ENCODE peak calls at places on chromosomes 3 and 15, in ten cellular contexts. A is endothelial cell of umbilical vein; F is activated naive CD4-positive, alpha-beta T cell; S is cardiac fibroblast; U is ELF-1; W is stimulated activated CD8-positive, alpha-beta memory T cell treated with anti-CD3 and anti-CD28 coated beads, Interleukin-7, amount 100 ng/mL, for 1 hour; Y is NCI-H1694 treated with DMSO at 0.1 percent for 48 hours; P is ELR; J is activated T-cell treated with anti-CD3 and anti-CD28 coated beads for 48 hours; E is brain microvascular endothelial cell. B is an unnamed sample.

GRCh38 chr3:113745273-113746068 is 578 bp downstream of the NAA50 start:
- DNase-seq in J (peak; percentile 59), P (peak; percentile 93), E (peak; percentile 86), F (peak; percentile 36), U (peak; percentile 82), A (peak; percentile 93), S (peak; percentile 95), Y (peak; percentile 84), W (peak; percentile 47), B (peak; percentile 96)

GRCh38 chr15:68783226-68784054 is 37.3 kb downstream of the ANP32A start:
- DNase-seq in W (peak; percentile 20), F (no peak), P (peak; percentile 27), A (peak; percentile 32), S (no peak), E (no peak), J (peak; percentile 51), Y (peak; percentile 3), U (peak; percentile 81), B (no peak)

GRCh38 chr3:39707314-39707909 is 102.0 kb upstream of the MYRIP start:
- DNase-seq in U (no peak), F (no peak), S (peak; percentile 68), P (peak; percentile 61), Y (no peak), E (peak; percentile 25), J (no peak), W (no peak), A (peak; percentile 65), B (peak; percentile 12)

GRCh38 chr15:28974142-28974541 is 88.4 kb downstream of the APBA2 start:
- DNase-seq in U (no peak), F (no peak), W (peak; percentile 33), A (no peak), E (no peak), Y (no peak), P (no peak), J (no peak), S (no peak), B (no peak)

GRCh38 chr15:29636921-29637320 is 185.3 kb downstream of the TJP1 start:
- DNase-seq in F (no peak), S (no peak), E (no peak), A (no peak), W (no peak), Y (no peak), P (no peak), J (no peak), U (no peak), B (no peak)

GRCh38 chr3:195809796-195810454 is 1.8 kb downstream of the MUC4 start:
- DNase-seq in U (no peak), P (peak; percentile 53), F (no peak), W (no peak), J (no peak), Y (no peak), A (no peak), E (peak; percentile 48), S (peak; percentile 26), B (no peak)

GRCh38 chr15:61057830-61058529 is 171.1 kb downstream of the RORA start:
- DNase-seq in S (no peak), F (no peak), Y (no peak), W (no peak), A (no peak), J (no peak), P (no peak), U (no peak), E (no peak), B (no peak)

GRCh38 chr3:72347819-72348319 is 500.4 kb downstream of the SHQ1 start:
- DNase-seq in E (peak; percentile 70), P (peak; percentile 76), F (no peak), J (peak; percentile 64), S (peak; percentile 72), W (no peak), A (peak; percentile 92), U (peak; percentile 86), Y (no peak), B (no peak)

GRCh38 chr15:98844261-98844660 is 163.3 kb downstream of the PGPEP1L start:
- DNase-seq in U (no peak), Y (no peak), E (no peak), S (no peak), J (no peak), W (no peak), A (peak; percentile 31), F (no peak), P (no peak), B (no peak)

GRCh38 chr3:48581621-48582481 is 13.3 kb downstream of the COL7A1 start:
- DNase-seq in S (no peak), Y (no peak), W (no peak), P (no peak), J (no peak), E (no peak), A (no peak), F (no peak), U (no peak), B (no peak)

GRCh38 chr3:33525232-33525631 is 85.0 kb upstream of the UBP1 start:
- DNase-seq in P (no peak), U (no peak), F (no peak), S (no peak), Y (no peak), J (no peak), A (no peak), E (no peak), W (no peak), B (no peak)

GRCh38 chr15:86300371-86301106 is 220.9 kb downstream of the AGBL1 start:
- DNase-seq in U (no peak), Y (no peak), E (no peak), A (no peak), J (no peak), W (no peak), P (no peak), F (no peak), S (no peak), B (no peak)

GRCh38 chr3:39804951-39805350 is 4.5 kb upstream of the MYRIP start:
- DNase-seq in U (no peak), W (no peak), J (no peak), A (peak; percentile 8), Y (no peak), P (no peak), F (no peak), E (no peak), S (peak; percentile 19), B (no peak)

GRCh38 chr3:127590282-127590592 is 296 bp downstream of the TPRA1 start:
- DNase-seq in J (peak; percentile 31), F (no peak), W (no peak), P (no peak), Y (no peak), S (no peak), U (no peak), A (no peak), E (no peak), B (no peak)

GRCh38 chr3:55673764-55674163 is 186.7 kb upstream of the WNT5A start:
- DNase-seq in F (no peak), W (no peak), Y (no peak), J (no peak), P (no peak), S (no peak), U (no peak), E (no peak), A (no peak), B (no peak)

GRCh38 chr3:159237221-159237620 is 435.4 kb downstream of the MFSD1 start:
- DNase-seq in F (no peak), S (no peak), Y (no peak), U (no peak), A (no peak), E (peak; percentile 32), W (no peak), P (peak; percentile 26), J (no peak), B (peak; percentile 27)

GRCh38 chr3:4060064-4060463 is 243.1 kb upstream of the SETMAR start:
- DNase-seq in U (no peak), E (no peak), J (no peak), F (no peak), Y (no peak), A (no peak), W (no peak), S (no peak), P (no peak), B (no peak)

GRCh38 chr3:122697952-122698625 is 17.4 kb downstream of the PARP14 start:
- DNase-seq in F (no peak), W (no peak), A (no peak), E (no peak), U (no peak), J (no peak), S (no peak), Y (no peak), P (no peak), B (no peak)

GRCh38 chr3:23086831-23087230 is 116.3 kb upstream of the UBE2E2 start:
- DNase-seq in A (no peak), E (no peak), J (no peak), S (peak; percentile 28), U (no peak), F (no peak), P (no peak), W (no peak), Y (no peak), B (no peak)

GRCh38 chr15:36691596-36691995 is 112.2 kb downstream of the CDIN1 start:
- DNase-seq in W (no peak), U (no peak), S (no peak), J (no peak), A (no peak), E (no peak), Y (no peak), F (no peak), P (no peak), B (no peak)